ENCODE peak calls at places on chromosomes 4 and X, in eight cellular contexts. One of them, this sample, is unnamed.

GRCh38 chr4:56310401-56310800 is 76.9 kb downstream of the AASDH start:
- DNase-seq in AG09309: no peak
- DNase-seq in nephron progenitor cell: no peak
- DNase-seq in colonic mucosa: no peak
- DNase-seq in upper lobe of left lung: no peak
- DNase-seq in testis: no peak
- DNase-seq in tibial nerve: no peak
- DNase-seq in A673: no peak
- DNase-seq in this sample: no peak

GRCh38 chr4:145545538-145546224 is 64.0 kb downstream of the SMAD1 start:
- DNase-seq in upper lobe of left lung: no peak
- DNase-seq in AG09309: peak; percentile 69
- DNase-seq in tibial nerve: no peak
- DNase-seq in A673: peak; percentile 77
- DNase-seq in testis: peak; percentile 20
- DNase-seq in colonic mucosa: peak; percentile 61
- DNase-seq in nephron progenitor cell: no peak
- DNase-seq in this sample: no peak

GRCh38 chr4:167196386-167196785 is 37.9 kb downstream of the SPOCK3 start:
- DNase-seq in AG09309: no peak
- DNase-seq in testis: no peak
- DNase-seq in colonic mucosa: no peak
- DNase-seq in nephron progenitor cell: no peak
- DNase-seq in upper lobe of left lung: no peak
- DNase-seq in tibial nerve: no peak
- DNase-seq in A673: no peak
- DNase-seq in this sample: no peak

GRCh38 chrX:117990438-117990837 is 126.2 kb downstream of the KLHL13 start:
- DNase-seq in colonic mucosa: no peak
- DNase-seq in upper lobe of left lung: no peak
- DNase-seq in AG09309: no peak
- DNase-seq in nephron progenitor cell: no peak
- DNase-seq in tibial nerve: no peak
- DNase-seq in A673: no peak
- DNase-seq in testis: no peak
- DNase-seq in this sample: no peak

GRCh38 chrX:9526965-9527364 is 62.1 kb downstream of the TBL1X start:
- DNase-seq in tibial nerve: no peak
- DNase-seq in upper lobe of left lung: no peak
- DNase-seq in testis: no peak
- DNase-seq in colonic mucosa: no peak
- DNase-seq in nephron progenitor cell: no peak
- DNase-seq in AG09309: no peak
- DNase-seq in A673: no peak
- DNase-seq in this sample: no peak

GRCh38 chrX:139141370-139141769 is 389.2 kb upstream of the F9 start:
- DNase-seq in tibial nerve: no peak
- DNase-seq in upper lobe of left lung: no peak
- DNase-seq in nephron progenitor cell: no peak
- DNase-seq in colonic mucosa: no peak
- DNase-seq in AG09309: no peak
- DNase-seq in A673: no peak
- DNase-seq in testis: no peak
- DNase-seq in this sample: no peak

GRCh38 chr4:153079824-153080486 is 124.3 kb upstream of the TRIM2 start:
- DNase-seq in A673: peak; percentile 91
- DNase-seq in colonic mucosa: no peak
- DNase-seq in AG09309: no peak
- DNase-seq in testis: no peak
- DNase-seq in tibial nerve: no peak
- DNase-seq in upper lobe of left lung: no peak
- DNase-seq in nephron progenitor cell: no peak
- DNase-seq in this sample: no peak

GRCh38 chrX:73977542-73978169 is 326.3 kb upstream of the ZCCHC13 start:
- DNase-seq in colonic mucosa: no peak
- DNase-seq in A673: peak; percentile 62
- DNase-seq in nephron progenitor cell: no peak
- DNase-seq in upper lobe of left lung: no peak
- DNase-seq in tibial nerve: no peak
- DNase-seq in AG09309: no peak
- DNase-seq in testis: no peak
- DNase-seq in this sample: no peak

GRCh38 chrX:103791233-103791632 is 14.6 kb downstream of the PLP1 start:
- DNase-seq in testis: no peak
- DNase-seq in tibial nerve: no peak
- DNase-seq in AG09309: no peak
- DNase-seq in colonic mucosa: no peak
- DNase-seq in A673: no peak
- DNase-seq in upper lobe of left lung: no peak
- DNase-seq in nephron progenitor cell: no peak
- DNase-seq in this sample: no peak

GRCh38 chr4:30879841-30880240 is 159.7 kb downstream of the PCDH7 start:
- DNase-seq in tibial nerve: no peak
- DNase-seq in nephron progenitor cell: no peak
- DNase-seq in testis: no peak
- DNase-seq in A673: no peak
- DNase-seq in upper lobe of left lung: no peak
- DNase-seq in colonic mucosa: no peak
- DNase-seq in AG09309: no peak
- DNase-seq in this sample: no peak

GRCh38 chr4:38161208-38162113 is 201.3 kb downstream of the PTTG2 start:
- DNase-seq in nephron progenitor cell: no peak
- DNase-seq in testis: no peak
- DNase-seq in AG09309: no peak
- DNase-seq in tibial nerve: no peak
- DNase-seq in A673: no peak
- DNase-seq in upper lobe of left lung: no peak
- DNase-seq in colonic mucosa: no peak
- DNase-seq in this sample: no peak

GRCh38 chr4:110619401-110620247 is 3.3 kb downstream of the PITX2 start:
- DNase-seq in A673: no peak
- DNase-seq in testis: no peak
- DNase-seq in colonic mucosa: no peak
- DNase-seq in nephron progenitor cell: peak; percentile 50
- DNase-seq in AG09309: no peak
- DNase-seq in tibial nerve: no peak
- DNase-seq in upper lobe of left lung: peak; percentile 73
- DNase-seq in this sample: no peak

GRCh38 chrX:23435108-23435507 is 100.5 kb downstream of the PTCHD1 start:
- DNase-seq in upper lobe of left lung: no peak
- DNase-seq in nephron progenitor cell: no peak
- DNase-seq in AG09309: no peak
- DNase-seq in tibial nerve: no peak
- DNase-seq in testis: no peak
- DNase-seq in A673: no peak
- DNase-seq in colonic mucosa: no peak
- DNase-seq in this sample: no peak

GRCh38 chrX:39982927-39983326 is 114.8 kb downstream of the BCOR start:
- DNase-seq in colonic mucosa: no peak
- DNase-seq in nephron progenitor cell: no peak
- DNase-seq in A673: no peak
- DNase-seq in upper lobe of left lung: no peak
- DNase-seq in AG09309: no peak
- DNase-seq in tibial nerve: no peak
- DNase-seq in testis: no peak
- DNase-seq in this sample: no peak

GRCh38 chr4:85445058-85445639 is 29.8 kb upstream of the ARHGAP24 start:
- DNase-seq in testis: no peak
- DNase-seq in colonic mucosa: no peak
- DNase-seq in tibial nerve: no peak
- DNase-seq in A673: no peak
- DNase-seq in AG09309: peak; percentile 13
- DNase-seq in upper lobe of left lung: no peak
- DNase-seq in nephron progenitor cell: no peak
- DNase-seq in this sample: no peak

GRCh38 chr4:52198356-52198755 is 147.3 kb downstream of the SPATA18 start:
- DNase-seq in upper lobe of left lung: no peak
- DNase-seq in tibial nerve: no peak
- DNase-seq in A673: no peak
- DNase-seq in testis: no peak
- DNase-seq in AG09309: no peak
- DNase-seq in nephron progenitor cell: no peak
- DNase-seq in colonic mucosa: no peak
- DNase-seq in this sample: no peak

GRCh38 chr4:134132086-134132783 is 69.4 kb downstream of the PABPC4L start:
- DNase-seq in tibial nerve: no peak
- DNase-seq in AG09309: no peak
- DNase-seq in nephron progenitor cell: no peak
- DNase-seq in A673: peak; percentile 4
- DNase-seq in upper lobe of left lung: no peak
- DNase-seq in colonic mucosa: no peak
- DNase-seq in testis: no peak
- DNase-seq in this sample: no peak

GRCh38 chr4:73831569-73831968 is 4.9 kb upstream of the CXCL6 start:
- DNase-seq in colonic mucosa: no peak
- DNase-seq in tibial nerve: no peak
- DNase-seq in nephron progenitor cell: no peak
- DNase-seq in testis: no peak
- DNase-seq in upper lobe of left lung: no peak
- DNase-seq in AG09309: no peak
- DNase-seq in A673: no peak
- DNase-seq in this sample: no peak

GRCh38 chrX:119155416-119156035 is 27.9 kb upstream of the KIAA1210 start:
- DNase-seq in A673: peak; percentile 15
- DNase-seq in AG09309: no peak
- DNase-seq in tibial nerve: no peak
- DNase-seq in testis: no peak
- DNase-seq in upper lobe of left lung: no peak
- DNase-seq in colonic mucosa: peak; percentile 31
- DNase-seq in nephron progenitor cell: no peak
- DNase-seq in this sample: no peak

GRCh38 chr4:43360296-43360695 is 467.8 kb downstream of the GRXCR1 start:
- DNase-seq in A673: no peak
- DNase-seq in colonic mucosa: no peak
- DNase-seq in upper lobe of left lung: no peak
- DNase-seq in testis: no peak
- DNase-seq in AG09309: no peak
- DNase-seq in tibial nerve: no peak
- DNase-seq in nephron progenitor cell: no peak
- DNase-seq in this sample: no peak

GRCh38 chrX:57285001-57285400 is 1.5 kb upstream of the FAAH2 start:
- DNase-seq in nephron progenitor cell: no peak
- DNase-seq in colonic mucosa: no peak
- DNase-seq in upper lobe of left lung: no peak
- DNase-seq in testis: no peak
- DNase-seq in A673: no peak
- DNase-seq in tibial nerve: no peak
- DNase-seq in AG09309: no peak
- DNase-seq in this sample: no peak

GRCh38 chrX:57282568-57282967 is 3.9 kb upstream of the FAAH2 start:
- DNase-seq in testis: no peak
- DNase-seq in AG09309: no peak
- DNase-seq in colonic mucosa: no peak
- DNase-seq in nephron progenitor cell: no peak
- DNase-seq in tibial nerve: no peak
- DNase-seq in A673: no peak
- DNase-seq in upper lobe of left lung: no peak
- DNase-seq in this sample: no peak

GRCh38 chrX:57289089-57289488 is 2.6 kb downstream of the FAAH2 start:
- DNase-seq in AG09309: no peak
- DNase-seq in nephron progenitor cell: no peak
- DNase-seq in A673: no peak
- DNase-seq in upper lobe of left lung: no peak
- DNase-seq in testis: no peak
- DNase-seq in colonic mucosa: no peak
- DNase-seq in tibial nerve: no peak
- DNase-seq in this sample: no peak

DNA sequence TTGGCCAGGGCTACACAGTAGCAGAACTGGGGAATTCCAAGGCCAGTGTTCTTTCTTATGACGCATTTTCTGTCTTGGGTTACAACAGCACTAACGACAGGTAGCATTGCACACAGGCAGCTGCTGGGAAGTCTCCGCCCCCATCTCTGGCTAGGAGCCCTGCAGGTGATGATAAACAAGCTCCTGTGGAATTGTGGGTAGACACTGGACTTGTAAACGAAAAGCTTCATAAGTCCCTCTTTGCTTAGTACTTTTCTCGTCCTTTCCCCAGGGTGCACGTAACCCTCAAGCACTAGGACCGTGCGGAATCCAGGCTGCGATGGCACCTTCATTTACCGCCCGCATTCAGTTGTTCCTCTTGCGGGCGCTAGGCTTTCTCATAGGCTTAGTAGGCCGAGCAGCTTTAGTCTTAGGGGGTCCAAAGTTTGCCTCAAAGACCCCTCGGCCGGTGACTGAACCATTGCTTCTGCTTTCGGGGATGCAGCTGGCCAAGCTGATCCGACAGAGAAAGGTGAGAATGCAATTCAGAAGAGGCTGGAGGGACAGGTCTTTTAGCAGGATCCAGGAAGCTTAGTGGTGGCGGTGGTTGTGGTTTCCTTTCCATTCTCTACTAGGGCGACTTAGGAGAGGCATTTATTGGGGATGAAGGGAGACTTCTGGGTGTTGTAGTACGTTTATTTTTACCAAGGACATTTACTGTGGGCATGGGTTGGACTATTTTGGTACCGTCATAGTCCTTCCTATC is at the start of gene FAAH2:
- DNase-seq in AG09309: no peak
- DNase-seq in A673: peak; percentile 1
- DNase-seq in testis: peak; percentile 20
- DNase-seq in nephron progenitor cell: peak; percentile 12
- DNase-seq in tibial nerve: no peak
- DNase-seq in colonic mucosa: peak; percentile 77
- DNase-seq in upper lobe of left lung: no peak
- DNase-seq in this sample: no peak
- TF ChIP-seq CTCF in AG09309: no peak
- TF ChIP-seq CTCF in A673: no peak
- TF ChIP-seq CTCF in testis: no peak
- TF ChIP-seq CTCF in nephron progenitor cell: no peak
- TF ChIP-seq CTCF in tibial nerve: no peak
- TF ChIP-seq CTCF in colonic mucosa: no peak
- TF ChIP-seq CTCF in upper lobe of left lung: no peak
- TF ChIP-seq CTCF in this sample: no peak

GRCh38 chr4:158729716-158730559 is 6.7 kb upstream of the PPID start:
- DNase-seq in AG09309: peak; percentile 48
- DNase-seq in tibial nerve: peak; percentile 46
- DNase-seq in colonic mucosa: peak; percentile 72
- DNase-seq in testis: peak; percentile 77
- DNase-seq in A673: peak; percentile 82
- DNase-seq in upper lobe of left lung: no peak
- DNase-seq in nephron progenitor cell: peak; percentile 39
- DNase-seq in this sample: peak; percentile 35
- TF ChIP-seq CTCF in AG09309: peak; percentile 95
- TF ChIP-seq CTCF in tibial nerve: peak; percentile 81
- TF ChIP-seq CTCF in colonic mucosa: peak; percentile 91
- TF ChIP-seq CTCF in testis: peak; percentile 80
- TF ChIP-seq CTCF in A673: peak; percentile 90
- TF ChIP-seq CTCF in upper lobe of left lung: peak; percentile 80
- TF ChIP-seq CTCF in nephron progenitor cell: peak; percentile 78
- TF ChIP-seq CTCF in this sample: peak; percentile 65

GRCh38 chrX:17375631-17376380 is 806 bp downstream of the NHS start:
- DNase-seq in upper lobe of left lung: peak; percentile 86
- DNase-seq in tibial nerve: peak; percentile 13
- DNase-seq in colonic mucosa: no peak
- DNase-seq in testis: peak; percentile 16
- DNase-seq in AG09309: no peak
- DNase-seq in nephron progenitor cell: peak; percentile 65
- DNase-seq in A673: no peak
- DNase-seq in this sample: no peak
- TF ChIP-seq CTCF in upper lobe of left lung: no peak
- TF ChIP-seq CTCF in tibial nerve: no peak
- TF ChIP-seq CTCF in colonic mucosa: no peak
- TF ChIP-seq CTCF in testis: no peak
- TF ChIP-seq CTCF in AG09309: no peak
- TF ChIP-seq CTCF in nephron progenitor cell: no peak
- TF ChIP-seq CTCF in A673: no peak
- TF ChIP-seq CTCF in this sample: no peak

GRCh38 chr4:184907216-184907615 is 81.4 kb upstream of the ACSL1 start:
- DNase-seq in AG09309: no peak
- DNase-seq in A673: no peak
- DNase-seq in tibial nerve: no peak
- DNase-seq in nephron progenitor cell: no peak
- DNase-seq in upper lobe of left lung: no peak
- DNase-seq in colonic mucosa: no peak
- DNase-seq in testis: no peak
- DNase-seq in this sample: no peak
- TF ChIP-seq CTCF in AG09309: no peak
- TF ChIP-seq CTCF in A673: no peak
- TF ChIP-seq CTCF in tibial nerve: no peak
- TF ChIP-seq CTCF in nephron progenitor cell: no peak
- TF ChIP-seq CTCF in upper lobe of left lung: no peak
- TF ChIP-seq CTCF in colonic mucosa: no peak
- TF ChIP-seq CTCF in testis: no peak
- TF ChIP-seq CTCF in this sample: no peak

This sample was measured in D721Med.